ENCODE peak calls at places on chromosomes 13 and 19, in six cellular contexts. M is A549, E is hepatocyte, G is breast epithelium, L is left ventricle myocardium inferior, V is fibroblast of lung. A is an unnamed sample.

GRCh38 chr13:48782429-48782840 is 128.7 kb downstream of the CYSLTR2 start:
- DNase-seq in M (peak; percentile 4), E (no peak), G (no peak), L (no peak), V (no peak), A (no peak)

GRCh38 chr19:1748703-1749341 is 4.5 kb upstream of the ONECUT3 start:
- DNase-seq in M (no peak), E (no peak), G (no peak), L (no peak), V (no peak), A (no peak)

GRCh38 chr19:17784201-17785008 is 10.5 kb upstream of the B3GNT3 start:
- DNase-seq in M (peak; percentile 76), E (peak; percentile 84), G (peak; percentile 63), L (peak; percentile 49), V (peak; percentile 28), A (no peak)

GRCh38 chr19:16349551-16350171 is 25.0 kb downstream of the KLF2 start:
- DNase-seq in M (no peak), E (no peak), G (no peak), L (no peak), V (no peak), A (no peak)

GRCh38 chr13:98285317-98285716 is 108.2 kb upstream of the RNF113B start:
- DNase-seq in M (no peak), E (no peak), G (no peak), L (no peak), V (peak; percentile 70), A (no peak)

GRCh38 chr13:66222926-66223325 is 1007.2 kb downstream of the PCDH9 start:
- DNase-seq in M (no peak), E (no peak), G (no peak), L (no peak), V (no peak), A (no peak)

GRCh38 chr13:95301947-95302386 is 716 bp upstream of the ABCC4 start:
- DNase-seq in M (no peak), E (no peak), G (no peak), L (no peak), V (no peak), A (no peak)

GRCh38 chr13:84999252-84999651 is 800.0 kb downstream of the SLITRK6 start:
- DNase-seq in M (no peak), E (no peak), G (no peak), L (no peak), V (no peak), A (no peak)

GRCh38 chr13:99969934-99970760 is 1.4 kb downstream of the ZIC5 start:
- DNase-seq in M (peak; percentile 83), E (no peak), G (no peak), L (no peak), V (peak; percentile 30), A (no peak)

GRCh38 chr13:20337894-20338551 is 105.9 kb upstream of the GJB6 start:
- DNase-seq in M (no peak), E (no peak), G (no peak), L (no peak), V (no peak), A (no peak)

GRCh38 chr19:46426035-46426505 is 2.7 kb downstream of the PNMA8C start:
- DNase-seq in M (peak; percentile 70), E (peak; percentile 62), G (no peak), L (no peak), V (peak; percentile 43), A (no peak)

GRCh38 chr13:30422056-30422914 is at the start of gene UBE2L5:
- DNase-seq in M (peak; percentile 87), E (peak; percentile 90), G (peak; percentile 80), L (peak; percentile 82), V (peak; percentile 85), A (peak; percentile 90)

GRCh38 chr13:91142572-91142971 is 204.9 kb upstream of the MIR17HG start:
- DNase-seq in M (peak; percentile 35), E (peak; percentile 32), G (no peak), L (no peak), V (peak; percentile 90), A (no peak)

GRCh38 chr13:104376588-104376987 is 1310.4 kb upstream of the SLC10A2 start:
- DNase-seq in M (no peak), E (no peak), G (no peak), L (no peak), V (no peak), A (no peak)

GRCh38 chr19:35362261-35363000 is 4.2 kb downstream of the FFAR3 start:
- DNase-seq in M (no peak), E (no peak), G (peak; percentile 30), L (no peak), V (no peak), A (no peak)

GRCh38 chr19:17340302-17340870 is 3.0 kb downstream of the GTPBP3 start:
- DNase-seq in M (peak; percentile 47), E (no peak), G (no peak), L (no peak), V (no peak), A (no peak)

GRCh38 chr13:97310809-97311436 is 88.8 kb downstream of the MBNL2 start:
- DNase-seq in M (no peak), E (no peak), G (no peak), L (no peak), V (no peak), A (no peak)

GRCh38 chr13:113981201-113981605 is 7.3 kb upstream of the C13orf46 start:
- DNase-seq in M (peak; percentile 59), E (no peak), G (peak; percentile 81), L (peak; percentile 47), V (no peak), A (no peak)

GRCh38 chr13:40494513-40494912 is 171.9 kb downstream of the FOXO1 start:
- DNase-seq in M (no peak), E (no peak), G (no peak), L (no peak), V (peak; percentile 37), A (no peak)

GRCh38 chr19:38155453-38155852 is 68.6 kb downstream of the DPF1 start:
- DNase-seq in M (peak; percentile 59), E (no peak), G (no peak), L (no peak), V (peak; percentile 20), A (no peak)

GRCh38 chr19:46904114-46905060 is 43.6 kb downstream of the ARHGAP35 start:
- DNase-seq in M (no peak), E (peak; percentile 38), G (no peak), L (peak; percentile 36), V (peak; percentile 88), A (no peak)

GRCh38 chr19:13057147-13057572 is 45.5 kb downstream of the LYL1 start:
- DNase-seq in M (no peak), E (peak; percentile 51), G (no peak), L (no peak), V (no peak), A (no peak)

GRCh38 chr19:13053761-13054604 is 48.7 kb downstream of the LYL1 start:
- DNase-seq in M (peak; percentile 59), E (peak; percentile 85), G (peak; percentile 94), L (peak; percentile 93), V (peak; percentile 98), A (peak; percentile 91)

GRCh38 chr19:13056052-13056660 is 46.5 kb downstream of the LYL1 start:
- DNase-seq in M (no peak), E (peak; percentile 85), G (no peak), L (peak; percentile 61), V (peak; percentile 92), A (no peak)

GRCh38 chr19:13054605-13055212 is 47.9 kb downstream of the LYL1 start:
- DNase-seq in M (no peak), E (no peak), G (no peak), L (peak; percentile 43), V (no peak), A (no peak)

DNA sequence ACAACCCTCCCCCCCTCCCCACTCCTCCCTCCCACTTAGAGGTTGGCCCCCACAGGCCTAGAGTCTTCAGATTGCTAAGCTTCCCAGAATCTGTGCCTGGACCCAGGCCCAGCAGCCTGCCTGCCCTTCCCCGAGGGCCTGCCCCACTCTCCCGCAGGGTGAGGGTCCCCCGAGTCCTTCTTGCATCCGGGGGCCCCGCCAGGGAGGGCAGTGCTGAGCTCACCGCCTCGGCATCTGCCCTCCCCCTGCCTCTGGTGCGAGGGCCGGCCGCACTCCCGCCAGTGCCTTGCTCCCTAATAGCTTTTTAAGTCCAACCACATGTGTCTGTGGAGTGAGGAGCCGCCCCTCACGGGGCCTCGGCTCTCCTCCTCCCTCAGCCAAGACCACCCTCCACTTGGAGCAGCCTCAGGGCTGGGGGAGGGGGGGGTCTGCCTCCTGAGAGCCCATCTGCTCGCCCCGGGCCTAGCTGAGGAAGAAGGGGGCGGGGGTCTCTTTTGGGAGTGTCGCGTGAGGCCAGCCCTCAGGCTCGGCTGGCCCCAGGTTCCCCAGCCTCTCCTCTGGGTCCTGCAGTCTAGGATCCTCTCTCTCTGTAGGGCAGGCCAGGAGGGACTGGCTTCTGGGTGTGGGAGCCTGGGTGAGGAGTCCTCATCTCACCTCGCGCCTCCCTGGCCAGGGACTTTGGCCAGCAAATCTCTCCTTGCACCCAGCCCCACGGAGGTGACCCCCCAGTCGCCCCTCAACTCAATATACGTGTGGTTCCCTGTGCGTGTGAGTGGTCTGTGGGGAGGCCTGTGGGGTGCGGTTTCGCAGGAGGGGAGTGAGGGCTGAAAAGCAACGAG is 47.2 kb downstream of the LYL1 start:
- DNase-seq in M (no peak), E (peak; percentile 89), G (peak; percentile 72), L (peak; percentile 84), V (peak; percentile 97), A (peak; percentile 92)
- H3K4me3 ChIP-seq in M (no peak overlapping the region), E (no peak overlapping the region), G (no peak overlapping the region), L (peak overlapping the region; percentile 54), V (peak overlapping the region; percentile 44), A (peak overlapping the region; percentile 59)

DNA sequence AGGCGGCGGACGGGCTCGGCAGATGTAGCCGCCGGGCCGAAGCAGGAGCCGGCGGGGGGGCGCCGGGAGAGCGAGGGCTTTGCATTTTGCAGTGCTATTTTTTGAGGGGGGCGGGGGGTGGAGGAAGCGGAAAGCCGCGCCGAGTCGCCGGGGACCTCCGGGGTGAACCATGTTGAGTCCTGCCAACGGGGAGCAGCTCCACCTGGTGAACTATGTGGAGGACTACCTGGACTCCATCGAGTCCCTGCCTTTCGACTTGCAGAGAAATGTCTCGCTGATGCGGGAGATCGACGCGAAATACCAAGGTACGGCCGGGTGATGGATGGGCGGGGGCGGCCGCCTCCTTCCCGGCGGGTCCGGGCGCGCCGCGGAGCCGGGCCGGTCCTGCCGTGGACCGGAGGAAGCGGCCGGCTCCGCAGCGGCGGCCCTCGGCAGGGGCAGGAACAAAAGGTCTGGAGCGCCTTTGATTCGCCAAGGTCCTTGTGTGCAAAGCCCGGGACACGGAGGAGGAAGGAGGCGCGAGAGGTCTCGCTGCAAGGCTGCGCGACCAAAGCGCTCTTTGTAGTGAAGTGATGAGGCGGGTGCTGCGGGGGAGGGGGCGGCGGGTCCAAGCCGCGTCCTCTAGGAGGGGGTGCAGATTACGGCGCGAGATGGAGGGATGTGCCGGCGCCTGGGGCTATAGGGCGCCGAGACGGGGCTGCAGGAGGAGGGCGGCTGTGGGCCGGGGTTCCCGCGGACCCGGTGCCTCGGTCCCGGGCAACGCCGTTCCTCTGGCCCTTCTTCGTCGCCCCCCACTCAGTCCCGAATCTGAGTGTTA is 689 bp downstream of the ING1 start:
- DNase-seq in M (peak; percentile 34), E (peak; percentile 74), G (peak; percentile 62), L (peak; percentile 49), V (peak; percentile 52), A (peak; percentile 81)
- TF ChIP-seq CTCF in M (no peak), E (peak; percentile 30), G (no peak), L (no peak), V (no peak), A (no peak)

DNA sequence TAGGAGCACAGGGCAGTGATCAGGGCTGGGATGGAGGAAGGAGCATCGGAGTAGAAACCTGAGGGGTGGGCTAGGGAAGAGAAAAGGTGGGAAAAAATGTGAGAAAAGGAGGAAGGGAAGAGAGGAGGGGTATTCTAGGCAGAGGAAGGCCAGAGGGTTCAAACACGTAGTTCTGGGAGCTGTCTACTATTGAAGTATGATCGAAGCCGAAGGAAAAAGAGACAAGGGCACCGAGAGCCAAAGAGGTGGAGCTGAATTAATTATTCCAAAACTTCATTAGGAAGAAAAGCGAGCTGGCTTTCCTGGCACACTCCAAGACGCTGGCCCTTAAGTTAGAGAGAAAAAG is 7.8 kb downstream of the DLL3 start:
- DNase-seq in M (no peak), E (no peak), G (no peak), L (no peak), V (no peak), A (no peak)
- H3K4me3 ChIP-seq in M (peak overlapping the region; percentile 66), E (no peak overlapping the region), G (no peak overlapping the region), L (peak overlapping the region; percentile 62), V (no peak overlapping the region), A (peak overlapping the region; percentile 64)

GRCh38 chr13:45362939-45363338 is 22.0 kb upstream of the TPT1 start:
- DNase-seq in M (no peak), E (no peak), G (peak; percentile 19), L (no peak), V (no peak), A (no peak)
- TF ChIP-seq CTCF in M (no peak), E (no peak), G (no peak), L (no peak), V (no peak), A (no peak)

A was measured in coronary artery.